ENCODE peak calls at places on chromosome 10, in ten cellular contexts. G is IMR-90, P is mammary epithelial cell, B is SJSA1, O is kidney, X is heart right ventricle, H is ovary, A is ascending aorta, M is astrocyte, U is psoas muscle. N is an unnamed sample.

GRCh38 chr10:23534328-23534727 is 95.5 kb downstream of the OTUD1 start:
- DNase-seq in H (no peak), A (no peak), X (no peak), B (no peak), P (no peak), M (no peak), O (no peak), U (no peak), G (no peak), N (no peak)

GRCh38 chr10:112039823-112040222 is 143.7 kb downstream of the GPAM start:
- DNase-seq in A (no peak), G (no peak), M (no peak), B (no peak), P (no peak), H (no peak), O (no peak), U (no peak), X (no peak), N (no peak)

GRCh38 chr10:119496282-119496681 is 46.2 kb downstream of the RGS10 start:
- DNase-seq in A (no peak), G (no peak), B (no peak), O (peak; percentile 24), U (no peak), P (no peak), M (no peak), H (no peak), X (no peak), N (no peak)

GRCh38 chr10:46062735-46063428 is 16.8 kb upstream of the MSMB start:
- DNase-seq in G (no peak), P (no peak), O (no peak), B (no peak), U (no peak), H (no peak), X (no peak), A (no peak), M (no peak), N (no peak)

GRCh38 chr10:119783665-119784027 is 57.8 kb downstream of the INPP5F start:
- DNase-seq in P (no peak), A (no peak), B (no peak), G (no peak), U (no peak), H (no peak), X (no peak), M (no peak), O (no peak), N (no peak)

GRCh38 chr10:125989791-125990190 is 93.4 kb downstream of the FANK1 start:
- DNase-seq in H (no peak), B (no peak), X (no peak), O (no peak), M (no peak), G (no peak), U (no peak), P (no peak), A (no peak), N (no peak)

GRCh38 chr10:132449051-132449825 is 52.2 kb downstream of the PWWP2B start:
- DNase-seq in H (peak; percentile 44), G (no peak), A (no peak), U (peak; percentile 87), O (peak; percentile 79), P (no peak), B (no peak), M (no peak), X (peak; percentile 46), N (no peak)

GRCh38 chr10:17381502-17382142 is 72.8 kb downstream of the ST8SIA6 start:
- DNase-seq in G (no peak), U (no peak), B (no peak), H (no peak), O (no peak), P (no peak), M (no peak), X (no peak), A (no peak), N (no peak)

GRCh38 chr10:13262433-13262832 is 28.3 kb upstream of the UCMA start:
- DNase-seq in H (no peak), G (no peak), O (no peak), A (no peak), M (no peak), X (no peak), B (no peak), P (no peak), U (no peak), N (no peak)

GRCh38 chr10:4698075-4698474 is 127.9 kb upstream of the AKR1E2 start:
- DNase-seq in O (no peak), A (no peak), X (no peak), G (no peak), M (peak; percentile 23), P (no peak), H (no peak), U (no peak), B (no peak), N (peak; percentile 12)

GRCh38 chr10:1417574-1417973 is 319.8 kb downstream of the ADARB2 start:
- DNase-seq in B (no peak), O (no peak), G (no peak), M (no peak), A (no peak), X (no peak), P (no peak), H (no peak), U (no peak), N (no peak)

DNA sequence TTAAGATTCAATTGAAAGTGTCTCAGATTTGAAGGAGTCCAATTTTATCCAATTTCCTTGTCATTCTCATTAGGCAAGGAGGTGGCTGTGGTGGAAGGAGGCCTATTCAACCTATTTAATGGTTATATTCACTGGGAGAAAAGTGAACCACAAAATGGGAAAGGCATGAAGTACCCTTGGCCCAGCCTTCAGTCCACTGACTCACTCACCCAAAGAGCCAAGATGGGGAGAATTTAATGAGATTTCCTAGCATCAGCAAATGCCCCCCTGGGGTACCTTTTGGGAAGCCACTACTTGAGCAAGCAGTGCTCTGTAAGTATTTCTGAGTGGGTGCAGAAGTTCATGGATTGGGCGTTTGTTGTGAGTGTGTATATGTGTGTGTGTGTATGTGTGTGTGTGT is 144.1 kb downstream of the NRP1 start:
- DNase-seq in X (no peak), U (no peak), P (no peak), O (no peak), B (no peak), G (no peak), A (no peak), H (no peak), M (peak; percentile 61), N (no peak)
- H3K27ac ChIP-seq in X (no peak overlapping the region), U (no peak overlapping the region), P (no peak overlapping the region), O (no peak overlapping the region), B (no peak overlapping the region), G (no peak overlapping the region), A (no peak overlapping the region), H (no peak overlapping the region), M (no peak overlapping the region), N (no peak overlapping the region)

GRCh38 chr10:35453855-35454532 is 117.7 kb downstream of the CCNY start:
- DNase-seq in H (no peak), B (no peak), A (no peak), X (no peak), G (peak; percentile 74), M (peak; percentile 43), O (no peak), P (peak; percentile 73), U (no peak), N (no peak)

GRCh38 chr10:35458500-35459448 is 122.5 kb downstream of the CCNY start:
- DNase-seq in U (no peak), G (no peak), O (no peak), P (peak; percentile 39), B (no peak), X (no peak), A (no peak), M (no peak), H (no peak), N (no peak)

GRCh38 chr10:35459449-35459847 is 123.1 kb downstream of the CCNY start:
- DNase-seq in A (no peak), P (no peak), X (no peak), G (no peak), O (no peak), B (no peak), U (no peak), H (no peak), M (no peak), N (no peak)

GRCh38 chr10:35456175-35456574 is 119.9 kb downstream of the CCNY start:
- DNase-seq in P (no peak), U (no peak), M (no peak), H (no peak), O (no peak), A (no peak), G (no peak), X (no peak), B (no peak), N (no peak)

DNA sequence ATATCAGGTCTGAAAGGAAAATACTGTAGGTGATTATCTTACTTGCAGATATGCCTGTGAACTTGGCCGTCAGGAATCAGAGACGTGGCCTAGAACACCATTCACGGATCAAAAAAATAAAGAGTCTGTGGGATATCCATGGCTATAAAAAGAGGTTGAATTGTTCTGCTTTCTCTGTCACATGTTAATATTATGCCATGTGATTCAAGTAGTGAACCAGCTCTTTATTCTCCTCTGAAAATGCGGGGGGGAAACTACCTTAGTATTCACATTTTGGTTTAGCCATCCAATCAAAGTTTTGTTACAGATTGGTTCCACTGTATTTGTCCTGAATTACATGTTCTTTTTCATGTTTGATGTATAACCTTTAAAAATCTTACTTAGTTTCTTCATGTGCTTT is 120.5 kb downstream of the CCNY start:
- DNase-seq in M (no peak), H (no peak), B (no peak), O (no peak), X (no peak), U (no peak), A (no peak), G (no peak), P (no peak), N (no peak)
- H3K27ac ChIP-seq in M (no peak overlapping the region), H (no peak overlapping the region), B (no peak overlapping the region), O (no peak overlapping the region), X (no peak overlapping the region), U (no peak overlapping the region), A (no peak overlapping the region), G (no peak overlapping the region), P (no peak overlapping the region), N (no peak overlapping the region)

GRCh38 chr10:69459101-69459805 is 8.0 kb downstream of the TSPAN15 start:
- DNase-seq in B (no peak), P (no peak), X (no peak), O (no peak), H (no peak), A (no peak), U (no peak), M (no peak), G (no peak), N (no peak)
- H3K27ac ChIP-seq in B (no peak overlapping the region), P (no peak overlapping the region), X (peak overlapping the region; percentile 78), O (peak overlapping the region; percentile 67), H (no peak overlapping the region), A (no peak overlapping the region), U (peak overlapping the region; percentile 91), M (no peak overlapping the region), G (no peak overlapping the region), N (no peak overlapping the region)

DNA sequence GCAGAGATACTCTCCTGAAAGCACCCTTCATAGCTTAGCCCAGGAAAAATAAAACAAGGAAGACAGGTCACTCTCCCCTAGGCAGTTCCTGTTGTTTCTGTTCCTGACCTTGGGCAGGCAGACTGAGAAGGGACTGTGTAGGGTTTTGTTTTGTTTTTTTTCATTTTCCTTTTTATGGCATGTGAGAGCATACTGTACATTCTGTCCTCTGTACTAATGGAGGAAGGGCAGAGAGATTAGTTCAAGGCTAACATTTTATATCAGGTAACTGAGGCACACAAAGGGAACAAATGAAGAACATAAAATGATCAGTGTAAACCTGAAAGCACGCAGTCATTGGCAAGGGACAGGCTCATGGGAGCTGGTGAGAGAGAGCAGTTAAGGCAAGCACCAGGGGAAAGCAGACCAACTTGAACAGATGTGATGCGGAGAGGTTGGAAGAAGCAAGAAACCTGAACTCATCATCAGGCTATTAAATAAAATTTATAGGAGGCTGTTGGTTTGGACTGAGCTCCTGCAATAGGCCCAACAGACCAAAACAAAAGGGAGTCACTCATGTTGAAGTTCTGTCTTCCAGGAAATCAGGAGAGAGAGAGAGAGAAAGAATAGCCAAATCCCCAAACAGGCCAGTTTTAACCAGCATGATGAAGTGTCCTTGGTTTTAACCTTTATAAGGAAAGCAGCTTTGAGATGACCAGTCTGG is 34.2 kb upstream of the PDCD4 start:
- DNase-seq in M (no peak), H (no peak), G (no peak), P (no peak), B (no peak), O (no peak), A (no peak), U (no peak), X (no peak), N (no peak)
- H3K27ac ChIP-seq in M (no peak overlapping the region), H (peak overlapping the region; percentile 37), G (no peak overlapping the region), P (no peak overlapping the region), B (no peak overlapping the region), O (peak overlapping the region; percentile 27), A (peak overlapping the region; percentile 48), U (no peak overlapping the region), X (peak overlapping the region; percentile 64), N (no peak overlapping the region)